ENCODE peak calls at places on chromosomes 12 and 14, in seven cellular contexts. S is stimulated activated CD8-positive, alpha-beta memory T cell treated with anti-CD3 and anti-CD28 coated beads, Interleukin-15, amount 100 ng/mL, for 24 hours; K is activated CD4-positive, CD25-positive, alpha-beta regulatory T cell; R is stimulated activated CD4-positive, alpha-beta T cell treated with anti-CD3 and anti-CD28 coated beads, Interleukin-12 subunit alpha, Interleukin-12 subunit beta, amount 100 ng/mL, for 48 hours; E is Peyer's patch; T is stromal cell of bone marrow; A is ELR. D is an unnamed sample.

GRCh38 chr14:54216827-54217226 is 180.0 kb upstream of the CDKN3 start:
- DNase-seq in S (no peak), K (no peak), R (no peak), E (no peak), T (no peak), A (no peak), D (no peak)

GRCh38 chr12:52672321-52672933 is 7.8 kb downstream of the KRT1 start:
- DNase-seq in S (no peak), K (no peak), R (no peak), E (no peak), T (no peak), A (peak; percentile 41), D (no peak)

GRCh38 chr12:62279961-62280360 is 19.8 kb downstream of the USP15 start:
- DNase-seq in S (no peak), K (no peak), R (no peak), E (no peak), T (no peak), A (no peak), D (no peak)

GRCh38 chr14:89025581-89026236 is 201.3 kb downstream of the TTC8 start:
- DNase-seq in S (no peak), K (no peak), R (no peak), E (no peak), T (peak; percentile 67), A (peak; percentile 14), D (no peak)

GRCh38 chr12:48816148-48816854 is 2.0 kb upstream of the CACNB3 start:
- DNase-seq in S (no peak), K (no peak), R (no peak), E (no peak), T (peak; percentile 9), A (no peak), D (no peak)

GRCh38 chr12:16062611-16063010 is 151.5 kb downstream of the DERA start:
- DNase-seq in S (no peak), K (no peak), R (no peak), E (no peak), T (peak; percentile 3), A (peak; percentile 31), D (peak; percentile 2)

GRCh38 chr12:51362307-51362706 is 15.8 kb upstream of the CELA1 start:
- DNase-seq in S (no peak), K (no peak), R (no peak), E (peak; percentile 53), T (no peak), A (no peak), D (no peak)

GRCh38 chr14:97943619-97944018 is 1146.4 kb downstream of the VRK1 start:
- DNase-seq in S (no peak), K (no peak), R (no peak), E (no peak), T (no peak), A (no peak), D (no peak)

GRCh38 chr12:28909291-28909690 is 239.8 kb upstream of the FAR2 start:
- DNase-seq in S (no peak), K (no peak), R (no peak), E (no peak), T (peak; percentile 76), A (no peak), D (peak; percentile 33)

GRCh38 chr14:58455593-58456265 is 28.2 kb downstream of the KIAA0586 start:
- DNase-seq in S (no peak), K (no peak), R (no peak), E (no peak), T (no peak), A (peak; percentile 87), D (peak; percentile 47)

GRCh38 chr14:27243360-27243759 is 645.5 kb upstream of the NOVA1 start:
- DNase-seq in S (no peak), K (no peak), R (no peak), E (no peak), T (no peak), A (peak; percentile 39), D (no peak)

GRCh38 chr12:75656650-75657049 is 145.2 kb upstream of the KRR1 start:
- DNase-seq in S (no peak), K (no peak), R (no peak), E (no peak), T (peak; percentile 38), A (peak; percentile 96), D (peak; percentile 88)

GRCh38 chr12:6392499-6392898 is 8.5 kb downstream of the LTBR start:
- DNase-seq in S (no peak), K (no peak), R (no peak), E (peak; percentile 84), T (no peak), A (no peak), D (no peak)

GRCh38 chr12:65055874-65056273 is 65.2 kb downstream of the WIF1 start:
- DNase-seq in S (no peak), K (no peak), R (no peak), E (no peak), T (no peak), A (no peak), D (no peak)

GRCh38 chr12:57487055-57487596 is 742 bp upstream of the MARS1 start:
- DNase-seq in S (no peak), K (no peak), R (no peak), E (no peak), T (no peak), A (no peak), D (no peak)

GRCh38 chr12:64404470-64405446 is 566 bp downstream of the XPOT start:
- DNase-seq in S (peak; percentile 44), K (peak; percentile 21), R (peak; percentile 60), E (peak; percentile 66), T (no peak), A (peak; percentile 89), D (peak; percentile 87)

GRCh38 chr12:63068857-63069442 is 82.1 kb downstream of the AVPR1A start:
- DNase-seq in S (no peak), K (no peak), R (no peak), E (no peak), T (peak; percentile 50), A (peak; percentile 72), D (peak; percentile 86)

GRCh38 chr12:118061876-118062791 is 1.2 kb upstream of the WSB2 start:
- DNase-seq in S (no peak), K (no peak), R (no peak), E (peak; percentile 56), T (no peak), A (peak; percentile 74), D (peak; percentile 50)

GRCh38 chr12:32906407-32907165 is 10.0 kb upstream of the PKP2 start:
- DNase-seq in S (no peak), K (no peak), R (no peak), E (peak; percentile 69), T (no peak), A (no peak), D (no peak)

GRCh38 chr12:98679611-98680005 is 34.5 kb downstream of the APAF1 start:
- DNase-seq in S (no peak), K (no peak), R (no peak), E (no peak), T (no peak), A (no peak), D (no peak)

GRCh38 chr12:14892726-14893442 is 7.2 kb upstream of the MGP start:
- DNase-seq in S (no peak), K (no peak), R (no peak), E (peak; percentile 56), T (peak; percentile 66), A (peak; percentile 28), D (peak; percentile 11)

GRCh38 chr12:115354007-115354452 is 670.1 kb upstream of the TBX3 start:
- DNase-seq in S (no peak), K (no peak), R (no peak), E (peak; percentile 83), T (peak; percentile 98), A (peak; percentile 99), D (peak; percentile 98)

GRCh38 chr14:100715332-100715731 is 11.4 kb upstream of the DLK1 start:
- DNase-seq in S (no peak), K (no peak), R (no peak), E (no peak), T (no peak), A (no peak), D (no peak)

GRCh38 chr12:103901518-103902173 is 28.6 kb upstream of the HSP90B1 start:
- DNase-seq in S (no peak), K (peak; percentile 33), R (no peak), E (peak; percentile 62), T (no peak), A (no peak), D (no peak)

GRCh38 chr14:104585966-104586702 is 6.6 kb downstream of the C14orf180 start:
- DNase-seq in S (no peak), K (no peak), R (no peak), E (no peak), T (no peak), A (no peak), D (no peak)

GRCh38 chr14:52692248-52692962 is 3.0 kb downstream of the ERO1A start:
- DNase-seq in S (no peak), K (no peak), R (no peak), E (peak; percentile 60), T (no peak), A (no peak), D (no peak)

GRCh38 chr12:81627336-81628189 is 131.6 kb downstream of the PPFIA2 start:
- DNase-seq in S (no peak), K (no peak), R (no peak), E (no peak), T (peak; percentile 38), A (peak; percentile 55), D (peak; percentile 69)

GRCh38 chr12:120047072-120047471 is 58.0 kb downstream of the BICDL1 start:
- DNase-seq in S (no peak), K (no peak), R (no peak), E (no peak), T (no peak), A (no peak), D (no peak)

GRCh38 chr12:94172031-94172430 is 23.7 kb downstream of the PLXNC1 start:
- DNase-seq in S (no peak), K (no peak), R (peak; percentile 28), E (no peak), T (no peak), A (peak; percentile 60), D (no peak)

GRCh38 chr12:123531091-123531490 is 2.4 kb downstream of the RILPL1 start:
- DNase-seq in S (no peak), K (no peak), R (no peak), E (no peak), T (no peak), A (no peak), D (no peak)